ENCODE peak calls at places on chromosome 2, in four cellular contexts. M, W, Y and F are unnamed samples.

GRCh38 chr2:26396734-26397298 is 4.9 kb upstream of the DRC1 start:
- DNase-seq in Y (no peak), W (no peak), M (no peak), F (no peak)

GRCh38 chr2:151632993-151633592 is 101.2 kb downstream of the NEB start:
- DNase-seq in Y (peak; percentile 14), M (no peak), W (no peak), F (no peak)

GRCh38 chr2:172248381-172249173 is 145.9 kb upstream of the DLX2 start:
- DNase-seq in Y (peak; percentile 63), W (no peak), M (no peak), F (no peak)

GRCh38 chr2:47724221-47724981 is 58.5 kb upstream of the MSH6 start:
- DNase-seq in M (no peak), W (no peak), Y (peak; percentile 9), F (no peak)

GRCh38 chr2:136255648-136256461 is 137.9 kb upstream of the CXCR4 start:
- DNase-seq in Y (no peak), W (no peak), M (no peak), F (no peak)

GRCh38 chr2:5695641-5696350 is 3.6 kb downstream of the SOX11 start:
- DNase-seq in M (no peak), W (no peak), Y (no peak), F (no peak)

GRCh38 chr2:53584986-53585385 is 182.6 kb upstream of the CHAC2 start:
- DNase-seq in W (no peak), Y (no peak), M (no peak), F (no peak)

GRCh38 chr2:238238766-238239551 is 879 bp downstream of the HES6 start:
- DNase-seq in Y (no peak), M (peak; percentile 27), W (peak; percentile 52), F (peak; percentile 79)

GRCh38 chr2:96893289-96894150 is 23.6 kb upstream of the SEMA4C start:
- DNase-seq in W (no peak), Y (no peak), M (no peak), F (no peak)

GRCh38 chr2:131026914-131027313 is 66.3 kb downstream of the FAM168B start:
- DNase-seq in W (no peak), M (no peak), Y (no peak), F (no peak)

GRCh38 chr2:174337337-174338154 is 2.8 kb downstream of the SP9 start:
- DNase-seq in Y (no peak), W (peak; percentile 42), M (no peak), F (peak; percentile 49)

GRCh38 chr2:239793851-239794250 is 231.3 kb downstream of the NDUFA10 start:
- DNase-seq in W (peak; percentile 13), Y (no peak), M (no peak), F (no peak)

GRCh38 chr2:39059366-39059952 is 61.4 kb downstream of the SOS1 start:
- DNase-seq in W (no peak), M (no peak), Y (peak; percentile 40), F (no peak)

GRCh38 chr2:45237850-45238542 is 228.7 kb upstream of the SIX2 start:
- DNase-seq in M (no peak), W (no peak), Y (peak; percentile 99), F (no peak)

GRCh38 chr2:42860518-42861094 is 68.2 kb upstream of the HAAO start:
- DNase-seq in M (no peak), Y (no peak), W (no peak), F (no peak)

GRCh38 chr2:95024960-95025405 is 525 bp upstream of the MAL start:
- DNase-seq in Y (no peak), W (no peak), M (no peak), F (no peak)

GRCh38 chr2:174561283-174562275 is 36.0 kb downstream of the WIPF1 start:
- DNase-seq in Y (no peak), M (no peak), W (no peak), F (no peak)

GRCh38 chr2:218886461-218886947 is 5.9 kb downstream of the WNT10A start:
- DNase-seq in W (no peak), M (no peak), Y (no peak), F (peak; percentile 67)

GRCh38 chr2:159904127-159904564 is 106.1 kb upstream of the CD302 start:
- DNase-seq in W (peak; percentile 68), M (peak; percentile 42), Y (no peak), F (peak; percentile 82)

GRCh38 chr2:118246726-118247125 is 158.5 kb downstream of the INSIG2 start:
- DNase-seq in Y (no peak), W (no peak), M (no peak), F (no peak)

GRCh38 chr2:73896362-73897239 is 3.8 kb downstream of the ACTG2 start:
- DNase-seq in Y (peak; percentile 64), M (no peak), W (no peak), F (no peak)

GRCh38 chr2:237231593-237231992 is 145.9 kb downstream of the COPS8 start:
- DNase-seq in W (no peak), M (no peak), Y (no peak), F (no peak)

GRCh38 chr2:85501244-85501643 is 37.7 kb upstream of the MAT2A start:
- DNase-seq in M (no peak), W (no peak), Y (no peak), F (no peak)

GRCh38 chr2:151637284-151637781 is 96.9 kb downstream of the NEB start:
- DNase-seq in M (no peak), Y (no peak), W (peak; percentile 48), F (peak; percentile 71)

GRCh38 chr2:99643824-99644787 is 154.3 kb upstream of the REV1 start:
- DNase-seq in W (no peak), Y (no peak), M (no peak), F (no peak)

GRCh38 chr2:26477911-26478253 is at the start of gene OTOF:
- DNase-seq in W (no peak), Y (peak; percentile 12), M (no peak), F (peak; percentile 80)

GRCh38 chr2:634670-635395 is 42.4 kb downstream of the TMEM18 start:
- DNase-seq in Y (no peak), W (no peak), M (no peak), F (no peak)

GRCh38 chr2:237867465-237867864 is 8.0 kb downstream of the RAMP1 start:
- DNase-seq in Y (no peak), W (no peak), M (no peak), F (peak; percentile 29)